ENCODE peak calls at places on chromosome 1, in four cellular contexts. One of them, this sample, is unnamed.

GRCh38 chr1:192506741-192507155 is 68.8 kb upstream of the RGS1 start:
- DNase-seq in A549: peak
- DNase-seq in SK-N-SH: peak
- DNase-seq in GM12878: peak
- DNase-seq in this sample: peak

GRCh38 chr1:114033219-114033706 is 54.0 kb downstream of the OLFML3 start:
- DNase-seq in A549: peak
- DNase-seq in SK-N-SH: peak
- DNase-seq in GM12878: no peak
- DNase-seq in this sample: no peak

GRCh38 chr1:42422672-42423236 is 33.1 kb downstream of the ZMYND12 start:
- DNase-seq in A549: no peak
- DNase-seq in SK-N-SH: no peak
- DNase-seq in GM12878: no peak
- DNase-seq in this sample: no peak

GRCh38 chr1:204945565-204945977 is 74.9 kb downstream of the NFASC start:
- DNase-seq in A549: no peak
- DNase-seq in SK-N-SH: peak
- DNase-seq in GM12878: no peak
- DNase-seq in this sample: no peak

GRCh38 chr1:47948126-47948525 is 49.1 kb downstream of the TRABD2B start:
- DNase-seq in A549: peak
- DNase-seq in SK-N-SH: no peak
- DNase-seq in GM12878: no peak
- DNase-seq in this sample: no peak

GRCh38 chr1:202599669-202600431 is 110.4 kb downstream of the SYT2 start:
- DNase-seq in A549: peak
- DNase-seq in SK-N-SH: peak
- DNase-seq in GM12878: no peak
- DNase-seq in this sample: peak

GRCh38 chr1:109801791-109802135 is 38.0 kb upstream of the EPS8L3 start:
- DNase-seq in A549: no peak
- DNase-seq in SK-N-SH: no peak
- DNase-seq in GM12878: no peak
- DNase-seq in this sample: no peak

GRCh38 chr1:209774592-209774991 is 9.8 kb downstream of the C1orf74 start:
- DNase-seq in A549: no peak
- DNase-seq in SK-N-SH: no peak
- DNase-seq in GM12878: peak
- DNase-seq in this sample: no peak

GRCh38 chr1:8560611-8561544 is 243.0 kb downstream of the SLC45A1 start:
- DNase-seq in A549: peak
- DNase-seq in SK-N-SH: peak
- DNase-seq in GM12878: no peak
- DNase-seq in this sample: peak

GRCh38 chr1:113140588-113141446 is 67.8 kb downstream of the LRIG2 start:
- DNase-seq in A549: peak
- DNase-seq in SK-N-SH: peak
- DNase-seq in GM12878: peak
- DNase-seq in this sample: peak

GRCh38 chr1:241677171-241677570 is 25.1 kb downstream of the WDR64 start:
- DNase-seq in A549: no peak
- DNase-seq in SK-N-SH: no peak
- DNase-seq in GM12878: peak
- DNase-seq in this sample: no peak

GRCh38 chr1:23383547-23384311 is 14.1 kb upstream of the ZNF436 start:
- DNase-seq in A549: no peak
- DNase-seq in SK-N-SH: no peak
- DNase-seq in GM12878: no peak
- DNase-seq in this sample: no peak

GRCh38 chr1:19770436-19771190 is 29.1 kb downstream of the TMCO4 start:
- DNase-seq in A549: no peak
- DNase-seq in SK-N-SH: no peak
- DNase-seq in GM12878: no peak
- DNase-seq in this sample: no peak

GRCh38 chr1:91679446-91679845 is 178.8 kb downstream of the CDC7 start:
- DNase-seq in A549: no peak
- DNase-seq in SK-N-SH: no peak
- DNase-seq in GM12878: no peak
- DNase-seq in this sample: no peak

GRCh38 chr1:207752456-207753132 is 740 bp downstream of the CD46 start:
- DNase-seq in A549: peak
- DNase-seq in SK-N-SH: peak
- DNase-seq in GM12878: no peak
- DNase-seq in this sample: peak

GRCh38 chr1:202165267-202165941 is 5.0 kb upstream of the PTPN7 start:
- DNase-seq in A549: no peak
- DNase-seq in SK-N-SH: no peak
- DNase-seq in GM12878: no peak
- DNase-seq in this sample: no peak

GRCh38 chr1:26862781-26863676 is at the start of gene SFN:
- DNase-seq in A549: peak
- DNase-seq in SK-N-SH: no peak
- DNase-seq in GM12878: no peak
- DNase-seq in this sample: no peak

GRCh38 chr1:83515566-83516169 is 483.3 kb downstream of the TTLL7 start:
- DNase-seq in A549: no peak
- DNase-seq in SK-N-SH: no peak
- DNase-seq in GM12878: no peak
- DNase-seq in this sample: no peak

GRCh38 chr1:83516369-83516768 is 482.6 kb downstream of the TTLL7 start:
- DNase-seq in A549: no peak
- DNase-seq in SK-N-SH: peak
- DNase-seq in GM12878: no peak
- DNase-seq in this sample: no peak

DNA sequence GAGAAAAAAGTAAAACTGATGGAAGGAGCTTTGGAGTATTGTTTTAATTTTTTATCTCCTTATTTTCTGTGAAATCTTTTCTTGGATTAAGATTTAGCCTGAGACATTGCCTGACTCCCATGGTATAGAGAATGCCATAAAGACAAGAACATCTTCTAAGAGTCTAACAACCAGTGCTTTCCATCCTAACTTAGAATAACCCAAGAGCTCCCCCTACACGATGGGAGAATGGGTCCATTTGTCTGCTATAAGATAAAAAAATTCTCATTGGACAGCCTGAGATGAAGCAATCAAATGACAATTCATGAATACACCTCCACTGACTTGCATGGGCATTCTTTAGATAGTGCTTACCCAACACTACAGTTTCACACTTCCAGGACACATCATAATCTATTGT is 478.1 kb downstream of the TTLL7 start:
- DNase-seq in A549: peak
- DNase-seq in SK-N-SH: no peak
- DNase-seq in GM12878: no peak
- DNase-seq in this sample: no peak
- TF ChIP-seq CTCF in A549: no peak
- TF ChIP-seq CTCF in SK-N-SH: no peak
- TF ChIP-seq CTCF in GM12878: no peak
- TF ChIP-seq CTCF in this sample: no peak

GRCh38 chr1:152497273-152497672 is 13.3 kb upstream of the LCE5A start:
- DNase-seq in A549: peak
- DNase-seq in SK-N-SH: no peak
- DNase-seq in GM12878: no peak
- DNase-seq in this sample: no peak

GRCh38 chr1:152506899-152507498 is 3.6 kb upstream of the LCE5A start:
- DNase-seq in A549: peak
- DNase-seq in SK-N-SH: no peak
- DNase-seq in GM12878: no peak
- DNase-seq in this sample: no peak

GRCh38 chr1:152505083-152505482 is 5.5 kb upstream of the LCE5A start:
- DNase-seq in A549: no peak
- DNase-seq in SK-N-SH: no peak
- DNase-seq in GM12878: no peak
- DNase-seq in this sample: no peak

GRCh38 chr1:152501704-152502103 is 8.9 kb upstream of the LCE5A start:
- DNase-seq in A549: peak
- DNase-seq in SK-N-SH: no peak
- DNase-seq in GM12878: no peak
- DNase-seq in this sample: no peak

DNA sequence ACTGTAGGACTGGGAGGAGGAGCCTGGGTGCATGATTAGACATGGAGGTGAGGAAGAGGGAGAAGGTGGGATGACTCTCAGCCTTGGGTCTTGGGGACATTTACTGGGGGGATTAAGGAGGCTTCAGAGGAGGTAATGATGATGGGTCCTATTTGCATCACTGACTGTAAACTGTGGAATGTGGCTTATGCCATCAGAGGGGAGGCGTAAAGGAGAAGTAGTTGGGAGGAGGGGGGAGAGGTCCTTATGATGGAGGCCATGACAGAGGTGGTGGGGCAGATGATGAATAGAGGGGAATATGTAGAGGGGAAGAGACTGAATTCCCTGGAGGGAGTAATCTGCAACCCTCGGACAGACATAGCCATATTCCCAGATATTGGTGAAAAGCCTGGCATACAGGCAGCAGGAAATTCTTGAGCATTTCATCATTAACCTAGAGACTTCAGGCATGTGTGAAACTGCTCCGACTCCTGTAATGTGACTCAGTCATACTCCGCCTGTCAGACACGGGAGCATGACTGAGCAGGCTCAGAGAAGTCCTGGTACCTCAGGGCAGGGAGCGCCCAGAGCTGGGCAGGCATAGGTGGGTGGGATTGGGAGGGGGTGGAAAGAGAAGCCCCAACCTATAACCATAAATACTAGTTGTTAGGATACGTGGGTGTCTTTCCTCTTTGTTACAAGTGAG is 8.0 kb upstream of the LCE5A start:
- DNase-seq in A549: peak
- DNase-seq in SK-N-SH: no peak
- DNase-seq in GM12878: no peak
- DNase-seq in this sample: no peak
- TF ChIP-seq RCOR1 in A549: no peak
- TF ChIP-seq RCOR1 in SK-N-SH: no peak
- TF ChIP-seq RCOR1 in GM12878: no peak
- TF ChIP-seq RCOR1 in this sample: no peak

DNA sequence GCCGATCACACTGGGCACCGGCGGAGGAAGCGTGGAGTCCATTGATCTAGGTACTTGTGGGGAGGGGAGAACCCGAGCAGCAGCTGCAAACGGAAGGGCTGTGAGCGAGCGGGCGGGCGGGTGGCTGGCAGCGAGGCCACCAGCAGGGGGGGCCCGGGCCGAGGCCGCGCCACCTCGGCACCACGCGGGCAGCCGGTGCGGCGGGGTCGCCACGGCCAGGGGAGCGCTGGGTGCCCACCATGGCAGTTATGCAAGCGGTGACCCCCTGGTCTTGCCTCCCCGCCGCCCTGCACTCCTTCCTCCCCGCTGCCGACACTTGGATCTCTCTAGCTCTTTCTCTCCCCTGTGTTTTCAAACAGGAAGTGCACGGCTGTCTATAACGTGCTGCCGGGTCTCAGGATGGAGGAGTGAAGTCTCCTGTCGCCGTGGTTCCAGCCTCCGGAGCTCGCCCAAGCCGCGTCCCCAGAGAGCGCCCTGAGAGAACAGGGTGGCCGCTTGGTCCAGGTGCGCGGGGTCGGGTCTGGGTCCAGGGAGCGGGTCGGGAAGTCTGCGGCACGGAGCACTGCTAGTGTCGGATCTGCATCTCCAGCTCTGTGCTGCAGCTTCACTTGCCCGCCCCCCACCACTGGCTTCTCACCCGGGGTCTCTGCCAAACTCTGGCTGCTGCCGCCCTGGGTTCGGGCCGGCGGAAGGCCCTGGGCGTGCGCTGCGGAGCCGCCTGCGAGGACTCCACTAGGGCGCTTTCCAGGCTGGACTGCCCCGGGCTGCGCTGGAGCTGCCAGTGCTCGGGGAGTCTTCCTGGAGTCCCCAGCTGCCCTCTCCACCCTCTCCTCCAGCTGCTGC is 22.7 kb downstream of the LRRC8D start:
- DNase-seq in A549: peak
- DNase-seq in SK-N-SH: peak
- DNase-seq in GM12878: no peak
- DNase-seq in this sample: peak
- TF ChIP-seq CTCF in A549: peak
- TF ChIP-seq CTCF in SK-N-SH: peak
- TF ChIP-seq CTCF in GM12878: peak
- TF ChIP-seq CTCF in this sample: peak

GRCh38 chr1:40392206-40392605 is 18.7 kb downstream of the SMAP2 start:
- DNase-seq in A549: no peak
- DNase-seq in SK-N-SH: no peak
- DNase-seq in GM12878: no peak
- DNase-seq in this sample: peak

GRCh38 chr1:40396420-40396819 is 22.9 kb downstream of the SMAP2 start:
- DNase-seq in A549: no peak
- DNase-seq in SK-N-SH: no peak
- DNase-seq in GM12878: no peak
- DNase-seq in this sample: no peak

GRCh38 chr1:40395211-40396175 is 22.0 kb downstream of the SMAP2 start:
- DNase-seq in A549: no peak
- DNase-seq in SK-N-SH: no peak
- DNase-seq in GM12878: no peak
- DNase-seq in this sample: no peak

GRCh38 chr1:40393173-40393572 is 19.6 kb downstream of the SMAP2 start:
- DNase-seq in A549: no peak
- DNase-seq in SK-N-SH: no peak
- DNase-seq in GM12878: no peak
- DNase-seq in this sample: no peak

DNA sequence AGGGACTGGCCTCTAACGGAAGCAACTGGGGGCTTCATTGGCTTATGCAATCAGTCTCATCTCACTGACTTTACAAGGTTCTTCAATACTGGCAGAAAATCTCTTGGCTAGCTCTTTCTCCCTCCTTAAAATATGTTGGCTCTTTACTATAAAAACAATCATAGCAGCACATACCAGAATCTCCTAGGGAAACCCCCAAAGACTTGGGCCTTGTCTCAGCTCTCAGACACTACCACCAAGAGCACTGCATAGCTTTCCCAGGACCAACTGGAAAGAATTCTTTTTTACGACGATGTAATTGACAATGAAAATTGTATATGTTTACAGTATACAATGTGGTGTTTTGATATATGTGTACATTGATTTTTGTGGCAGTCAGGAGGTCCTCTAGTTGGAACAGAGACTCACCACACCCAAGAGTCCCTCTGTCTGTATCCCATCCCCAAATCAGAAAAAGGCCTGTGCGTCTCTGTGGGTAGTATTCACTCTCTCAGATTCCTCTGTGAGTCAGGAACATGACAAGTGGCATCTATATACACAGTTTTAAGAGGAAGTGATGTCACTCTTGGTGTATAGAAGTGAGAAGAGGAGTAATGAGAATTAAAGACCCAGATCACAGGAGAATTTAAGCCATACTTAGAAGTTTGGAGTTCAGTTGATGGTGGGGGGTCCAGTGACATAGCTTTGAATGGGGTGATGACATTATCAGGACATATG is 21.1 kb downstream of the SMAP2 start:
- DNase-seq in A549: no peak
- DNase-seq in SK-N-SH: no peak
- DNase-seq in GM12878: no peak
- DNase-seq in this sample: peak
- TF ChIP-seq RCOR1 in A549: no peak
- TF ChIP-seq RCOR1 in SK-N-SH: no peak
- TF ChIP-seq RCOR1 in GM12878: no peak
- TF ChIP-seq RCOR1 in this sample: no peak